ENCODE peak calls at places on chromosomes 5 and 9, in five cellular contexts. B is activated CD8-positive, alpha-beta memory T cell treated with anti-CD3 and anti-CD28 coated beads, Interleukin-2, amount 10 ng/mL, durations not matched to agents 7 days and 5 days; J is KBM-7; U is kidney glomerular epithelial cell; P is T-helper 1 cell. R is an unnamed sample.
A peak's percentile ranks its signal among the peaks of the same experiment; 100 is the strongest.

GRCh38 chr9:79224672-79225433 is 346.9 kb upstream of the TLE4 start:
- DNase-seq in P (no peak), B (no peak), J (no peak), U (no peak), R (peak; percentile 8)

GRCh38 chr9:37338218-37338617 is 84.3 kb upstream of the GRHPR start:
- DNase-seq in U (no peak), J (peak; percentile 17), B (no peak), P (no peak), R (no peak)

GRCh38 chr5:95446009-95446408 is 54.8 kb downstream of the FAM81B start:
- DNase-seq in B (no peak), P (no peak), U (peak; percentile 45), J (no peak), R (no peak)

GRCh38 chr9:116405321-116405720 is 251.7 kb downstream of the PAPPA start:
- DNase-seq in B (no peak), U (peak; percentile 88), P (no peak), J (no peak), R (no peak)

GRCh38 chr5:107241841-107242240 is 428.9 kb downstream of the EFNA5 start:
- DNase-seq in B (no peak), U (no peak), J (no peak), P (no peak), R (no peak)

GRCh38 chr5:33105521-33105941 is 335.2 kb upstream of the TARS1 start:
- DNase-seq in J (no peak), P (no peak), U (no peak), B (no peak), R (no peak)

GRCh38 chr9:4530375-4530774 is 40.1 kb downstream of the SLC1A1 start:
- DNase-seq in P (no peak), U (peak; percentile 55), J (no peak), B (no peak), R (no peak)

GRCh38 chr9:109341561-109341960 is 20.7 kb upstream of the EPB41L4B start:
- DNase-seq in J (no peak), U (no peak), B (no peak), P (no peak), R (no peak)

GRCh38 chr5:163350083-163350482 is 87.3 kb upstream of the CCNG1 start:
- DNase-seq in P (no peak), U (no peak), B (no peak), J (no peak), R (peak; percentile 49)

R was measured in AML-193.